ENCODE peak calls at places on chromosome 20, in ten cellular contexts. One of them, this sample, is unnamed.

GRCh38 chr20:12217382-12217781 is 299.7 kb downstream of the BTBD3 start:
- DNase-seq in A549: no peak
- DNase-seq in stimulated activated CD8-positive, alpha-beta memory T cell treated with anti-CD3 and anti-CD28 coated beads, Interleukin-7, amount 100 ng/mL, for 1 hour: no peak
- DNase-seq in psoas muscle: no peak
- DNase-seq in activated CD4-positive, alpha-beta T cell treated with anti-CD3 and anti-CD28 coated beads for 4 hours: no peak
- DNase-seq in bronchial epithelial cell: no peak
- DNase-seq in SW 1271: no peak
- DNase-seq in NCI-H2171 treated with DMSO at 0.1 percent for 48 hours: no peak
- DNase-seq in neural crest cell: no peak
- DNase-seq in nucleus accumbens: no peak
- DNase-seq in this sample: no peak

GRCh38 chr20:32964575-32964974 is 39.7 kb downstream of the SUN5 start:
- DNase-seq in A549: no peak
- DNase-seq in stimulated activated CD8-positive, alpha-beta memory T cell treated with anti-CD3 and anti-CD28 coated beads, Interleukin-7, amount 100 ng/mL, for 1 hour: no peak
- DNase-seq in psoas muscle: no peak
- DNase-seq in activated CD4-positive, alpha-beta T cell treated with anti-CD3 and anti-CD28 coated beads for 4 hours: no peak
- DNase-seq in bronchial epithelial cell: no peak
- DNase-seq in SW 1271: no peak
- DNase-seq in NCI-H2171 treated with DMSO at 0.1 percent for 48 hours: no peak
- DNase-seq in neural crest cell: no peak
- DNase-seq in nucleus accumbens: no peak
- DNase-seq in this sample: no peak

GRCh38 chr20:37921341-37921929 is 18.5 kb downstream of the VSTM2L start:
- DNase-seq in A549: no peak
- DNase-seq in stimulated activated CD8-positive, alpha-beta memory T cell treated with anti-CD3 and anti-CD28 coated beads, Interleukin-7, amount 100 ng/mL, for 1 hour: no peak
- DNase-seq in psoas muscle: no peak
- DNase-seq in activated CD4-positive, alpha-beta T cell treated with anti-CD3 and anti-CD28 coated beads for 4 hours: no peak
- DNase-seq in bronchial epithelial cell: no peak
- DNase-seq in SW 1271: no peak
- DNase-seq in NCI-H2171 treated with DMSO at 0.1 percent for 48 hours: no peak
- DNase-seq in neural crest cell: no peak
- DNase-seq in nucleus accumbens: no peak
- DNase-seq in this sample: no peak

GRCh38 chr20:10077081-10077471 is 42.3 kb downstream of the ANKEF1 start:
- DNase-seq in A549: no peak
- DNase-seq in stimulated activated CD8-positive, alpha-beta memory T cell treated with anti-CD3 and anti-CD28 coated beads, Interleukin-7, amount 100 ng/mL, for 1 hour: no peak
- DNase-seq in psoas muscle: no peak
- DNase-seq in activated CD4-positive, alpha-beta T cell treated with anti-CD3 and anti-CD28 coated beads for 4 hours: no peak
- DNase-seq in bronchial epithelial cell: no peak
- DNase-seq in SW 1271: no peak
- DNase-seq in NCI-H2171 treated with DMSO at 0.1 percent for 48 hours: no peak
- DNase-seq in neural crest cell: no peak
- DNase-seq in nucleus accumbens: no peak
- DNase-seq in this sample: peak

GRCh38 chr20:18138266-18138582 is 561 bp downstream of the KAT14 start:
- DNase-seq in A549: no peak
- DNase-seq in stimulated activated CD8-positive, alpha-beta memory T cell treated with anti-CD3 and anti-CD28 coated beads, Interleukin-7, amount 100 ng/mL, for 1 hour: no peak
- DNase-seq in psoas muscle: no peak
- DNase-seq in activated CD4-positive, alpha-beta T cell treated with anti-CD3 and anti-CD28 coated beads for 4 hours: no peak
- DNase-seq in bronchial epithelial cell: no peak
- DNase-seq in SW 1271: no peak
- DNase-seq in NCI-H2171 treated with DMSO at 0.1 percent for 48 hours: no peak
- DNase-seq in neural crest cell: no peak
- DNase-seq in nucleus accumbens: no peak
- DNase-seq in this sample: no peak

GRCh38 chr20:31856516-31856915 is 11.1 kb upstream of the FOXS1 start:
- DNase-seq in A549: no peak
- DNase-seq in stimulated activated CD8-positive, alpha-beta memory T cell treated with anti-CD3 and anti-CD28 coated beads, Interleukin-7, amount 100 ng/mL, for 1 hour: no peak
- DNase-seq in psoas muscle: no peak
- DNase-seq in activated CD4-positive, alpha-beta T cell treated with anti-CD3 and anti-CD28 coated beads for 4 hours: no peak
- DNase-seq in bronchial epithelial cell: no peak
- DNase-seq in SW 1271: no peak
- DNase-seq in NCI-H2171 treated with DMSO at 0.1 percent for 48 hours: no peak
- DNase-seq in neural crest cell: no peak
- DNase-seq in nucleus accumbens: no peak
- DNase-seq in this sample: no peak

GRCh38 chr20:35743693-35744491 is 1.8 kb upstream of the RBM39 start:
- DNase-seq in A549: no peak
- DNase-seq in stimulated activated CD8-positive, alpha-beta memory T cell treated with anti-CD3 and anti-CD28 coated beads, Interleukin-7, amount 100 ng/mL, for 1 hour: no peak
- DNase-seq in psoas muscle: no peak
- DNase-seq in activated CD4-positive, alpha-beta T cell treated with anti-CD3 and anti-CD28 coated beads for 4 hours: no peak
- DNase-seq in bronchial epithelial cell: no peak
- DNase-seq in SW 1271: no peak
- DNase-seq in NCI-H2171 treated with DMSO at 0.1 percent for 48 hours: no peak
- DNase-seq in neural crest cell: no peak
- DNase-seq in nucleus accumbens: no peak
- DNase-seq in this sample: peak

GRCh38 chr20:9517297-9518134 is 3.1 kb downstream of the LAMP5 start:
- DNase-seq in A549: no peak
- DNase-seq in stimulated activated CD8-positive, alpha-beta memory T cell treated with anti-CD3 and anti-CD28 coated beads, Interleukin-7, amount 100 ng/mL, for 1 hour: no peak
- DNase-seq in psoas muscle: no peak
- DNase-seq in activated CD4-positive, alpha-beta T cell treated with anti-CD3 and anti-CD28 coated beads for 4 hours: no peak
- DNase-seq in bronchial epithelial cell: no peak
- DNase-seq in SW 1271: no peak
- DNase-seq in NCI-H2171 treated with DMSO at 0.1 percent for 48 hours: no peak
- DNase-seq in neural crest cell: no peak
- DNase-seq in nucleus accumbens: no peak
- DNase-seq in this sample: no peak

GRCh38 chr20:39812116-39812515 is 850.0 kb downstream of the DHX35 start:
- DNase-seq in A549: no peak
- DNase-seq in stimulated activated CD8-positive, alpha-beta memory T cell treated with anti-CD3 and anti-CD28 coated beads, Interleukin-7, amount 100 ng/mL, for 1 hour: no peak
- DNase-seq in psoas muscle: no peak
- DNase-seq in activated CD4-positive, alpha-beta T cell treated with anti-CD3 and anti-CD28 coated beads for 4 hours: no peak
- DNase-seq in bronchial epithelial cell: peak
- DNase-seq in SW 1271: no peak
- DNase-seq in NCI-H2171 treated with DMSO at 0.1 percent for 48 hours: peak
- DNase-seq in neural crest cell: no peak
- DNase-seq in nucleus accumbens: no peak
- DNase-seq in this sample: no peak

GRCh38 chr20:46998497-46999190 is 104.0 kb downstream of the EYA2 start:
- DNase-seq in A549: no peak
- DNase-seq in stimulated activated CD8-positive, alpha-beta memory T cell treated with anti-CD3 and anti-CD28 coated beads, Interleukin-7, amount 100 ng/mL, for 1 hour: no peak
- DNase-seq in psoas muscle: no peak
- DNase-seq in activated CD4-positive, alpha-beta T cell treated with anti-CD3 and anti-CD28 coated beads for 4 hours: no peak
- DNase-seq in bronchial epithelial cell: peak
- DNase-seq in SW 1271: no peak
- DNase-seq in NCI-H2171 treated with DMSO at 0.1 percent for 48 hours: peak
- DNase-seq in neural crest cell: no peak
- DNase-seq in nucleus accumbens: no peak
- DNase-seq in this sample: peak

GRCh38 chr20:60403105-60403741 is 445.0 kb downstream of the CDH26 start:
- DNase-seq in A549: no peak
- DNase-seq in stimulated activated CD8-positive, alpha-beta memory T cell treated with anti-CD3 and anti-CD28 coated beads, Interleukin-7, amount 100 ng/mL, for 1 hour: no peak
- DNase-seq in psoas muscle: no peak
- DNase-seq in activated CD4-positive, alpha-beta T cell treated with anti-CD3 and anti-CD28 coated beads for 4 hours: no peak
- DNase-seq in bronchial epithelial cell: no peak
- DNase-seq in SW 1271: no peak
- DNase-seq in NCI-H2171 treated with DMSO at 0.1 percent for 48 hours: no peak
- DNase-seq in neural crest cell: no peak
- DNase-seq in nucleus accumbens: no peak
- DNase-seq in this sample: no peak

GRCh38 chr20:31712564-31713311 is 9.9 kb downstream of the BCL2L1 start:
- DNase-seq in A549: peak
- DNase-seq in stimulated activated CD8-positive, alpha-beta memory T cell treated with anti-CD3 and anti-CD28 coated beads, Interleukin-7, amount 100 ng/mL, for 1 hour: no peak
- DNase-seq in psoas muscle: peak
- DNase-seq in activated CD4-positive, alpha-beta T cell treated with anti-CD3 and anti-CD28 coated beads for 4 hours: no peak
- DNase-seq in bronchial epithelial cell: peak
- DNase-seq in SW 1271: peak
- DNase-seq in NCI-H2171 treated with DMSO at 0.1 percent for 48 hours: no peak
- DNase-seq in neural crest cell: peak
- DNase-seq in nucleus accumbens: peak
- DNase-seq in this sample: peak

GRCh38 chr20:10540636-10541493 is 105.8 kb downstream of the SLX4IP start:
- DNase-seq in A549: peak
- DNase-seq in stimulated activated CD8-positive, alpha-beta memory T cell treated with anti-CD3 and anti-CD28 coated beads, Interleukin-7, amount 100 ng/mL, for 1 hour: no peak
- DNase-seq in psoas muscle: no peak
- DNase-seq in activated CD4-positive, alpha-beta T cell treated with anti-CD3 and anti-CD28 coated beads for 4 hours: no peak
- DNase-seq in bronchial epithelial cell: peak
- DNase-seq in SW 1271: peak
- DNase-seq in NCI-H2171 treated with DMSO at 0.1 percent for 48 hours: no peak
- DNase-seq in neural crest cell: no peak
- DNase-seq in nucleus accumbens: no peak
- DNase-seq in this sample: peak

GRCh38 chr20:9389321-9389720 is 125.1 kb upstream of the LAMP5 start:
- DNase-seq in A549: no peak
- DNase-seq in stimulated activated CD8-positive, alpha-beta memory T cell treated with anti-CD3 and anti-CD28 coated beads, Interleukin-7, amount 100 ng/mL, for 1 hour: no peak
- DNase-seq in psoas muscle: no peak
- DNase-seq in activated CD4-positive, alpha-beta T cell treated with anti-CD3 and anti-CD28 coated beads for 4 hours: no peak
- DNase-seq in bronchial epithelial cell: no peak
- DNase-seq in SW 1271: no peak
- DNase-seq in NCI-H2171 treated with DMSO at 0.1 percent for 48 hours: no peak
- DNase-seq in neural crest cell: no peak
- DNase-seq in nucleus accumbens: no peak
- DNase-seq in this sample: no peak

GRCh38 chr20:59308493-59309201 is 8.2 kb downstream of the EDN3 start:
- DNase-seq in A549: peak
- DNase-seq in stimulated activated CD8-positive, alpha-beta memory T cell treated with anti-CD3 and anti-CD28 coated beads, Interleukin-7, amount 100 ng/mL, for 1 hour: no peak
- DNase-seq in psoas muscle: no peak
- DNase-seq in activated CD4-positive, alpha-beta T cell treated with anti-CD3 and anti-CD28 coated beads for 4 hours: no peak
- DNase-seq in bronchial epithelial cell: no peak
- DNase-seq in SW 1271: no peak
- DNase-seq in NCI-H2171 treated with DMSO at 0.1 percent for 48 hours: no peak
- DNase-seq in neural crest cell: no peak
- DNase-seq in nucleus accumbens: no peak
- DNase-seq in this sample: no peak

GRCh38 chr20:38499366-38499765 is 26.7 kb downstream of the RALGAPB start:
- DNase-seq in A549: no peak
- DNase-seq in stimulated activated CD8-positive, alpha-beta memory T cell treated with anti-CD3 and anti-CD28 coated beads, Interleukin-7, amount 100 ng/mL, for 1 hour: no peak
- DNase-seq in psoas muscle: no peak
- DNase-seq in activated CD4-positive, alpha-beta T cell treated with anti-CD3 and anti-CD28 coated beads for 4 hours: no peak
- DNase-seq in bronchial epithelial cell: no peak
- DNase-seq in SW 1271: no peak
- DNase-seq in NCI-H2171 treated with DMSO at 0.1 percent for 48 hours: no peak
- DNase-seq in neural crest cell: no peak
- DNase-seq in nucleus accumbens: no peak
- DNase-seq in this sample: no peak

GRCh38 chr20:58869662-58870227 is 17.2 kb downstream of the GNAS start:
- DNase-seq in A549: no peak
- DNase-seq in stimulated activated CD8-positive, alpha-beta memory T cell treated with anti-CD3 and anti-CD28 coated beads, Interleukin-7, amount 100 ng/mL, for 1 hour: no peak
- DNase-seq in psoas muscle: no peak
- DNase-seq in activated CD4-positive, alpha-beta T cell treated with anti-CD3 and anti-CD28 coated beads for 4 hours: no peak
- DNase-seq in bronchial epithelial cell: no peak
- DNase-seq in SW 1271: no peak
- DNase-seq in NCI-H2171 treated with DMSO at 0.1 percent for 48 hours: no peak
- DNase-seq in neural crest cell: no peak
- DNase-seq in nucleus accumbens: no peak
- DNase-seq in this sample: no peak

GRCh38 chr20:21028921-21029320 is 77.2 kb downstream of the LINC00237 start:
- DNase-seq in A549: no peak
- DNase-seq in stimulated activated CD8-positive, alpha-beta memory T cell treated with anti-CD3 and anti-CD28 coated beads, Interleukin-7, amount 100 ng/mL, for 1 hour: no peak
- DNase-seq in psoas muscle: no peak
- DNase-seq in activated CD4-positive, alpha-beta T cell treated with anti-CD3 and anti-CD28 coated beads for 4 hours: no peak
- DNase-seq in bronchial epithelial cell: no peak
- DNase-seq in SW 1271: no peak
- DNase-seq in NCI-H2171 treated with DMSO at 0.1 percent for 48 hours: no peak
- DNase-seq in neural crest cell: no peak
- DNase-seq in nucleus accumbens: no peak
- DNase-seq in this sample: no peak

GRCh38 chr20:5181492-5181891 is 54.7 kb downstream of the CDS2 start:
- DNase-seq in A549: no peak
- DNase-seq in stimulated activated CD8-positive, alpha-beta memory T cell treated with anti-CD3 and anti-CD28 coated beads, Interleukin-7, amount 100 ng/mL, for 1 hour: no peak
- DNase-seq in psoas muscle: no peak
- DNase-seq in activated CD4-positive, alpha-beta T cell treated with anti-CD3 and anti-CD28 coated beads for 4 hours: no peak
- DNase-seq in bronchial epithelial cell: no peak
- DNase-seq in SW 1271: no peak
- DNase-seq in NCI-H2171 treated with DMSO at 0.1 percent for 48 hours: no peak
- DNase-seq in neural crest cell: no peak
- DNase-seq in nucleus accumbens: no peak
- DNase-seq in this sample: peak

GRCh38 chr20:23515250-23515939 is 24.5 kb downstream of the CST8 start:
- DNase-seq in A549: no peak
- DNase-seq in stimulated activated CD8-positive, alpha-beta memory T cell treated with anti-CD3 and anti-CD28 coated beads, Interleukin-7, amount 100 ng/mL, for 1 hour: no peak
- DNase-seq in psoas muscle: no peak
- DNase-seq in activated CD4-positive, alpha-beta T cell treated with anti-CD3 and anti-CD28 coated beads for 4 hours: no peak
- DNase-seq in bronchial epithelial cell: peak
- DNase-seq in SW 1271: no peak
- DNase-seq in NCI-H2171 treated with DMSO at 0.1 percent for 48 hours: no peak
- DNase-seq in neural crest cell: no peak
- DNase-seq in nucleus accumbens: no peak
- DNase-seq in this sample: no peak

GRCh38 chr20:63519765-63520593 is 586 bp upstream of the PPDPF start:
- DNase-seq in A549: peak
- DNase-seq in stimulated activated CD8-positive, alpha-beta memory T cell treated with anti-CD3 and anti-CD28 coated beads, Interleukin-7, amount 100 ng/mL, for 1 hour: peak
- DNase-seq in psoas muscle: no peak
- DNase-seq in activated CD4-positive, alpha-beta T cell treated with anti-CD3 and anti-CD28 coated beads for 4 hours: peak
- DNase-seq in bronchial epithelial cell: peak
- DNase-seq in SW 1271: peak
- DNase-seq in NCI-H2171 treated with DMSO at 0.1 percent for 48 hours: peak
- DNase-seq in neural crest cell: peak
- DNase-seq in nucleus accumbens: peak
- DNase-seq in this sample: no peak

GRCh38 chr20:12012241-12013222 is 94.8 kb downstream of the BTBD3 start:
- DNase-seq in A549: peak
- DNase-seq in stimulated activated CD8-positive, alpha-beta memory T cell treated with anti-CD3 and anti-CD28 coated beads, Interleukin-7, amount 100 ng/mL, for 1 hour: no peak
- DNase-seq in psoas muscle: no peak
- DNase-seq in activated CD4-positive, alpha-beta T cell treated with anti-CD3 and anti-CD28 coated beads for 4 hours: no peak
- DNase-seq in bronchial epithelial cell: peak
- DNase-seq in SW 1271: peak
- DNase-seq in NCI-H2171 treated with DMSO at 0.1 percent for 48 hours: peak
- DNase-seq in neural crest cell: peak
- DNase-seq in nucleus accumbens: no peak
- DNase-seq in this sample: peak

GRCh38 chr20:13875265-13875811 is 90.5 kb downstream of the NDUFAF5 start:
- DNase-seq in A549: no peak
- DNase-seq in stimulated activated CD8-positive, alpha-beta memory T cell treated with anti-CD3 and anti-CD28 coated beads, Interleukin-7, amount 100 ng/mL, for 1 hour: no peak
- DNase-seq in psoas muscle: no peak
- DNase-seq in activated CD4-positive, alpha-beta T cell treated with anti-CD3 and anti-CD28 coated beads for 4 hours: no peak
- DNase-seq in bronchial epithelial cell: no peak
- DNase-seq in SW 1271: no peak
- DNase-seq in NCI-H2171 treated with DMSO at 0.1 percent for 48 hours: no peak
- DNase-seq in neural crest cell: no peak
- DNase-seq in nucleus accumbens: no peak
- DNase-seq in this sample: no peak

GRCh38 chr20:48727226-48727625 is 100.6 kb downstream of the PREX1 start:
- DNase-seq in A549: no peak
- DNase-seq in stimulated activated CD8-positive, alpha-beta memory T cell treated with anti-CD3 and anti-CD28 coated beads, Interleukin-7, amount 100 ng/mL, for 1 hour: no peak
- DNase-seq in psoas muscle: no peak
- DNase-seq in activated CD4-positive, alpha-beta T cell treated with anti-CD3 and anti-CD28 coated beads for 4 hours: no peak
- DNase-seq in bronchial epithelial cell: no peak
- DNase-seq in SW 1271: no peak
- DNase-seq in NCI-H2171 treated with DMSO at 0.1 percent for 48 hours: no peak
- DNase-seq in neural crest cell: no peak
- DNase-seq in nucleus accumbens: no peak
- DNase-seq in this sample: no peak

GRCh38 chr20:62172666-62173065 is 10.2 kb upstream of the MTG2 start:
- DNase-seq in A549: no peak
- DNase-seq in stimulated activated CD8-positive, alpha-beta memory T cell treated with anti-CD3 and anti-CD28 coated beads, Interleukin-7, amount 100 ng/mL, for 1 hour: no peak
- DNase-seq in psoas muscle: no peak
- DNase-seq in activated CD4-positive, alpha-beta T cell treated with anti-CD3 and anti-CD28 coated beads for 4 hours: no peak
- DNase-seq in bronchial epithelial cell: no peak
- DNase-seq in SW 1271: no peak
- DNase-seq in NCI-H2171 treated with DMSO at 0.1 percent for 48 hours: no peak
- DNase-seq in neural crest cell: no peak
- DNase-seq in nucleus accumbens: no peak
- DNase-seq in this sample: no peak

GRCh38 chr20:39849664-39850063 is 839.4 kb downstream of the MAFB start:
- DNase-seq in A549: no peak
- DNase-seq in stimulated activated CD8-positive, alpha-beta memory T cell treated with anti-CD3 and anti-CD28 coated beads, Interleukin-7, amount 100 ng/mL, for 1 hour: no peak
- DNase-seq in psoas muscle: peak
- DNase-seq in activated CD4-positive, alpha-beta T cell treated with anti-CD3 and anti-CD28 coated beads for 4 hours: no peak
- DNase-seq in bronchial epithelial cell: peak
- DNase-seq in SW 1271: peak
- DNase-seq in NCI-H2171 treated with DMSO at 0.1 percent for 48 hours: no peak
- DNase-seq in neural crest cell: no peak
- DNase-seq in nucleus accumbens: peak
- DNase-seq in this sample: no peak

GRCh38 chr20:53735536-53736050 is 142.0 kb upstream of the ZNF217 start:
- DNase-seq in A549: peak
- DNase-seq in stimulated activated CD8-positive, alpha-beta memory T cell treated with anti-CD3 and anti-CD28 coated beads, Interleukin-7, amount 100 ng/mL, for 1 hour: no peak
- DNase-seq in psoas muscle: no peak
- DNase-seq in activated CD4-positive, alpha-beta T cell treated with anti-CD3 and anti-CD28 coated beads for 4 hours: no peak
- DNase-seq in bronchial epithelial cell: peak
- DNase-seq in SW 1271: peak
- DNase-seq in NCI-H2171 treated with DMSO at 0.1 percent for 48 hours: peak
- DNase-seq in neural crest cell: no peak
- DNase-seq in nucleus accumbens: no peak
- DNase-seq in this sample: peak

GRCh38 chr20:32484221-32485125 is 100.7 kb downstream of the NOL4L start:
- DNase-seq in A549: peak
- DNase-seq in stimulated activated CD8-positive, alpha-beta memory T cell treated with anti-CD3 and anti-CD28 coated beads, Interleukin-7, amount 100 ng/mL, for 1 hour: no peak
- DNase-seq in psoas muscle: peak
- DNase-seq in activated CD4-positive, alpha-beta T cell treated with anti-CD3 and anti-CD28 coated beads for 4 hours: peak
- DNase-seq in bronchial epithelial cell: no peak
- DNase-seq in SW 1271: peak
- DNase-seq in NCI-H2171 treated with DMSO at 0.1 percent for 48 hours: peak
- DNase-seq in neural crest cell: peak
- DNase-seq in nucleus accumbens: no peak
- DNase-seq in this sample: peak

This sample was measured in DMS53.